ENCODE peak calls at places on chromosomes 13 and 19, in seven cellular contexts. K is body of pancreas, X is left lung, U is tibial nerve, M is psoas muscle, Q is cardiac muscle cell, L is kidney. V is an unnamed sample.
A peak's percentile ranks its signal among the peaks of the same experiment; 100 is the strongest.

GRCh38 chr13:40613954-40614353 is 52.5 kb downstream of the FOXO1 start:
- DNase-seq in K (no peak), X (no peak), U (no peak), M (no peak), Q (no peak), L (no peak), V (no peak)

GRCh38 chr13:20721454-20722357 is 18.2 kb downstream of the IL17D start:
- DNase-seq in K (peak; percentile 62), X (no peak), U (no peak), M (peak; percentile 82), Q (peak; percentile 78), L (peak; percentile 75), V (no peak)

GRCh38 chr19:49469828-49470614 is 4.0 kb upstream of the FLT3LG start:
- DNase-seq in K (no peak), X (no peak), U (no peak), M (peak; percentile 66), Q (no peak), L (no peak), V (no peak)

GRCh38 chr13:39297664-39298171 is 259.5 kb downstream of the NHLRC3 start:
- DNase-seq in K (no peak), X (no peak), U (no peak), M (no peak), Q (no peak), L (no peak), V (no peak)

GRCh38 chr19:50427997-50428425 is 4.7 kb upstream of the MYBPC2 start:
- DNase-seq in K (peak; percentile 90), X (peak; percentile 96), U (peak; percentile 62), M (peak; percentile 94), Q (peak; percentile 93), L (peak; percentile 97), V (no peak)

GRCh38 chr13:112067871-112068305 is 939 bp downstream of the SOX1 start:
- DNase-seq in K (no peak), X (no peak), U (no peak), M (no peak), Q (peak; percentile 14), L (no peak), V (no peak)

GRCh38 chr19:55694656-55695491 is 19.8 kb downstream of the EPN1 start:
- DNase-seq in K (no peak), X (no peak), U (no peak), M (no peak), Q (no peak), L (no peak), V (no peak)

GRCh38 chr13:77330009-77330471 is 3.1 kb upstream of the MYCBP2 start:
- DNase-seq in K (no peak), X (no peak), U (no peak), M (no peak), Q (peak; percentile 15), L (no peak), V (no peak)

GRCh38 chr13:78604782-78605611 is 1.6 kb upstream of the POU4F1 start:
- DNase-seq in K (no peak), X (no peak), U (no peak), M (no peak), Q (no peak), L (no peak), V (peak; percentile 64)

GRCh38 chr19:46147791-46148288 is at the start of gene IGFL2:
- DNase-seq in K (no peak), X (no peak), U (no peak), M (no peak), Q (peak; percentile 14), L (no peak), V (no peak)

GRCh38 chr19:6580313-6580712 is 10.6 kb downstream of the CD70 start:
- DNase-seq in K (no peak), X (peak; percentile 45), U (no peak), M (no peak), Q (peak; percentile 27), L (no peak), V (no peak)

GRCh38 chr13:41029629-41030028 is 10.5 kb upstream of the ELF1 start:
- DNase-seq in K (no peak), X (no peak), U (no peak), M (no peak), Q (no peak), L (peak; percentile 16), V (no peak)

GRCh38 chr13:114130708-114131580 is 1.5 kb downstream of the RASA3 start:
- DNase-seq in K (peak; percentile 52), X (peak; percentile 55), U (no peak), M (peak; percentile 90), Q (peak; percentile 78), L (peak; percentile 89), V (peak; percentile 73)

GRCh38 chr19:662207-662961 is 630 bp downstream of the RNF126 start:
- DNase-seq in K (peak; percentile 77), X (peak; percentile 72), U (no peak), M (peak; percentile 71), Q (peak; percentile 35), L (no peak), V (peak; percentile 51)

GRCh38 chr13:104976964-104977363 is 1558.5 kb downstream of the EFNB2 start:
- DNase-seq in K (no peak), X (no peak), U (no peak), M (no peak), Q (no peak), L (no peak), V (no peak)

GRCh38 chr19:49475995-49476880 is 2.2 kb downstream of the FLT3LG start:
- DNase-seq in K (no peak), X (no peak), U (no peak), M (peak; percentile 73), Q (peak; percentile 53), L (no peak), V (peak; percentile 77)

GRCh38 chr13:77696863-77697207 is 652 bp upstream of the SLAIN1 start:
- DNase-seq in K (no peak), X (no peak), U (no peak), M (no peak), Q (no peak), L (no peak), V (no peak)

GRCh38 chr19:4744451-4745170 is 21.0 kb upstream of the DPP9 start:
- DNase-seq in K (peak; percentile 67), X (peak; percentile 50), U (no peak), M (no peak), Q (peak; percentile 97), L (no peak), V (no peak)

GRCh38 chr19:39212377-39212742 is 8.3 kb upstream of the SYCN start:
- DNase-seq in K (peak; percentile 28), X (peak; percentile 44), U (no peak), M (no peak), Q (peak; percentile 18), L (no peak), V (no peak)

GRCh38 chr13:97629601-97630272 is 195.8 kb downstream of the RAP2A start:
- DNase-seq in K (peak; percentile 39), X (peak; percentile 39), U (no peak), M (no peak), Q (no peak), L (no peak), V (no peak)

GRCh38 chr13:100473087-100473486 is 115.5 kb downstream of the GGACT start:
- DNase-seq in K (no peak), X (no peak), U (no peak), M (no peak), Q (no peak), L (no peak), V (no peak)

DNA sequence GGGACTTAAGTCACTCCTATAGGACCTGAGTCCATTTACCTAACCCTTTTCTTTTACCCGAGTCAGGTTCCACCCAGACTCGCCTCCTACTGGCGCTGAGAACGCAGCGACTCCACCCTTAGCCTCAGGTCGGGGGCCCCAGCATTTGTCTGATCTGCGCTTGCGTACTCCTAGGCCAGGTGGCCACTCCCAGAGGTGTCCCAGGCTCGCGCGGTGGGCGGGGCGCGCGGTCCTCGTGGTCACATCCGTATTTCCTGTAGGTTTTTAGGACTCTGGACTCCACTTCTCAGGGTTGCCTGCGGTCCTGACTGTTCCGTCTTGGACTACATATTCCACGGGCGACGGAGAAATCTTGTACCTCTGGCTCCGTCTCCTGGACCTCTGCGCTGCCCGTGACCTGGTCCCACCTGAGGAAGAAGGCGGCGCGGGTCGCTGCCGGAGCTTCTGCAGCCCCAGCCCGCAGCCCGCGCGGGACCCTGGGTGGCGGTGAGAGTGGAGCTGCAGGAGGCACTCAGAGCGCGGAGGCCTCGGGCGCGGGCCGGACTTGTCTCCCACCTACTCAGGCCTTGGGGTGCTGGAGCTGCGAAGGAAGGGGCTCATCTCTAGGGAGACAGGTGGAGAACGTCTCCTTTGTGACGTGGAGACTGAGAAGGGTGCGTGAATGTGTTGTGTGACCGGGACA is 11.0 kb upstream of the ZNF573 start:
- DNase-seq in K (no peak), X (no peak), U (no peak), M (no peak), Q (no peak), L (no peak), V (no peak)
- H3K9me3 ChIP-seq in K (no peaks in the 10 kb centered on the region), X (no peaks in the 10 kb centered on the region), U (no peaks in the 10 kb centered on the region), M (peaks cover 38% of the 10 kb centered on the region), Q (no peaks in the 10 kb centered on the region), L (peaks cover 5% of the 10 kb centered on the region), V (no peaks in the 10 kb centered on the region)

GRCh38 chr19:42125536-42125935 is 6.7 kb downstream of the POU2F2 start:
- DNase-seq in K (no peak), X (no peak), U (no peak), M (peak; percentile 15), Q (no peak), L (no peak), V (no peak)

GRCh38 chr19:42124386-42124901 is 7.8 kb downstream of the POU2F2 start:
- DNase-seq in K (no peak), X (no peak), U (no peak), M (no peak), Q (no peak), L (no peak), V (no peak)

GRCh38 chr19:42129399-42130253 is 2.6 kb downstream of the POU2F2 start:
- DNase-seq in K (peak; percentile 49), X (peak; percentile 49), U (no peak), M (peak; percentile 61), Q (peak; percentile 29), L (peak; percentile 84), V (peak; percentile 45)

GRCh38 chr19:42123765-42124164 is 8.5 kb downstream of the POU2F2 start:
- DNase-seq in K (no peak), X (no peak), U (no peak), M (no peak), Q (no peak), L (no peak), V (no peak)

GRCh38 chr19:42126565-42126964 is 5.7 kb downstream of the POU2F2 start:
- DNase-seq in K (no peak), X (no peak), U (no peak), M (no peak), Q (no peak), L (no peak), V (no peak)
- TF ChIP-seq CTCF in K (no peak), X (no peak), U (no peak), M (no peak), Q (no peak), L (no peak), V (no peak)

GRCh38 chr19:43872547-43873336 is 45.6 kb downstream of the ZNF283 start:
- DNase-seq in K (no peak), X (no peak), U (no peak), M (no peak), Q (peak; percentile 4), L (no peak), V (no peak)
- H3K9me3 ChIP-seq in K (no peaks in the 10 kb centered on the region), X (peaks cover 18% of the 10 kb centered on the region), U (peaks cover 15% of the 10 kb centered on the region), M (peaks cover 94% of the 10 kb centered on the region), Q (peaks cover 14% of the 10 kb centered on the region), L (peaks cover 46% of the 10 kb centered on the region), V (peaks cover 6% of the 10 kb centered on the region)

DNA sequence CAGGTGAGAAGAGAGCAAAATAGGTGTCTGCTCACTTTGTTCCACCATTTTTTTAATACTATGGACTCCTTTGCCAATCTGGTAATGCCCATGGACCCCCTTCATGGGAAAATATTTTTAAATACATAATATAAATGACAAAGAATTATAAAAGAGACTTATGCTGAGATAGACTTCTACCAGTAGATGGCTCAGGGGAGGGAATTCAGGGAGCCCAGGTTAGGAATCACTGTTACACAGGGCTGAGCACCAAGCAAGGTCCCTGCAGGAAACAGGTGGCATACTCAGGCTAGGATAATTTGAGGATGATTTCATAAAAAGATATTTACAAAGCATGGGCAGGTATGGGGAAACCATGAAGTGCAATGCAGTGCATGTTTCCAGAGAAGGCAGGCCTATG is 525.9 kb downstream of the FGF9 start:
- DNase-seq in K (no peak), X (no peak), U (no peak), M (no peak), Q (no peak), L (no peak), V (no peak)
- TF ChIP-seq CTCF in K (no peak), X (no peak), U (no peak), M (no peak), Q (no peak), L (no peak), V (no peak)

V was measured in BE2C.